ENCODE peak calls at places on chromosomes 11 and 22, in nine cellular contexts. One of them, this sample, is unnamed.

GRCh38 chr11:121466063-121466794 is 13.5 kb upstream of the SORL1-AS1 start:
- DNase-seq in PC-9: peak
- DNase-seq in HCT116: peak
- DNase-seq in OCI-LY7: peak
- DNase-seq in mesendoderm: peak
- DNase-seq in osteoblast: peak
- DNase-seq in hepatocyte: peak
- DNase-seq in neural progenitor cell: peak
- DNase-seq in IMR-90: peak
- DNase-seq in this sample: no peak

GRCh38 chr22:40310081-40310770 is 36.1 kb upstream of the ADSL start:
- DNase-seq in neural progenitor cell: no peak
- DNase-seq in PC-9: no peak
- DNase-seq in hepatocyte: peak
- DNase-seq in osteoblast: peak
- DNase-seq in mesendoderm: peak
- DNase-seq in IMR-90: peak
- DNase-seq in OCI-LY7: no peak
- DNase-seq in HCT116: no peak
- DNase-seq in this sample: no peak

GRCh38 chr22:32389685-32390084 is 22.4 kb downstream of the RTCB start:
- DNase-seq in HCT116: no peak
- DNase-seq in hepatocyte: peak
- DNase-seq in neural progenitor cell: peak
- DNase-seq in PC-9: no peak
- DNase-seq in IMR-90: peak
- DNase-seq in osteoblast: no peak
- DNase-seq in OCI-LY7: peak
- DNase-seq in mesendoderm: peak
- DNase-seq in this sample: no peak

GRCh38 chr11:33804471-33804870 is 30.2 kb upstream of the FBXO3 start:
- DNase-seq in neural progenitor cell: no peak
- DNase-seq in OCI-LY7: no peak
- DNase-seq in mesendoderm: no peak
- DNase-seq in hepatocyte: no peak
- DNase-seq in PC-9: no peak
- DNase-seq in osteoblast: no peak
- DNase-seq in HCT116: no peak
- DNase-seq in IMR-90: no peak
- DNase-seq in this sample: no peak

GRCh38 chr11:133978816-133979215 is 22.0 kb upstream of the IGSF9B start:
- DNase-seq in hepatocyte: no peak
- DNase-seq in osteoblast: no peak
- DNase-seq in mesendoderm: no peak
- DNase-seq in OCI-LY7: no peak
- DNase-seq in neural progenitor cell: no peak
- DNase-seq in HCT116: no peak
- DNase-seq in PC-9: no peak
- DNase-seq in IMR-90: peak
- DNase-seq in this sample: no peak

GRCh38 chr22:27386186-27386585 is 415.4 kb downstream of the MN1 start:
- DNase-seq in neural progenitor cell: no peak
- DNase-seq in osteoblast: no peak
- DNase-seq in HCT116: no peak
- DNase-seq in OCI-LY7: no peak
- DNase-seq in PC-9: peak
- DNase-seq in hepatocyte: peak
- DNase-seq in IMR-90: no peak
- DNase-seq in mesendoderm: peak
- DNase-seq in this sample: no peak

GRCh38 chr22:30301995-30302809 is 12.9 kb upstream of the CASTOR1 start:
- DNase-seq in HCT116: no peak
- DNase-seq in osteoblast: no peak
- DNase-seq in IMR-90: peak
- DNase-seq in OCI-LY7: peak
- DNase-seq in mesendoderm: no peak
- DNase-seq in hepatocyte: peak
- DNase-seq in PC-9: peak
- DNase-seq in neural progenitor cell: no peak
- DNase-seq in this sample: no peak

GRCh38 chr22:40621309-40622151 is 15.0 kb downstream of the MRTFA start:
- DNase-seq in neural progenitor cell: no peak
- DNase-seq in PC-9: no peak
- DNase-seq in osteoblast: no peak
- DNase-seq in IMR-90: no peak
- DNase-seq in OCI-LY7: no peak
- DNase-seq in mesendoderm: no peak
- DNase-seq in hepatocyte: no peak
- DNase-seq in HCT116: no peak
- DNase-seq in this sample: no peak

GRCh38 chr11:79439893-79440450 is 858 bp downstream of the TENM4 start:
- DNase-seq in HCT116: no peak
- DNase-seq in hepatocyte: peak
- DNase-seq in PC-9: no peak
- DNase-seq in IMR-90: no peak
- DNase-seq in osteoblast: peak
- DNase-seq in mesendoderm: peak
- DNase-seq in neural progenitor cell: peak
- DNase-seq in OCI-LY7: no peak
- DNase-seq in this sample: peak

GRCh38 chr11:131815631-131816030 is 445.2 kb downstream of the NTM start:
- DNase-seq in OCI-LY7: no peak
- DNase-seq in PC-9: no peak
- DNase-seq in neural progenitor cell: peak
- DNase-seq in osteoblast: no peak
- DNase-seq in hepatocyte: peak
- DNase-seq in mesendoderm: peak
- DNase-seq in IMR-90: no peak
- DNase-seq in HCT116: no peak
- DNase-seq in this sample: peak

GRCh38 chr11:17593466-17594245 is 46.6 kb downstream of the OTOG start:
- DNase-seq in osteoblast: peak
- DNase-seq in HCT116: no peak
- DNase-seq in OCI-LY7: no peak
- DNase-seq in neural progenitor cell: no peak
- DNase-seq in PC-9: no peak
- DNase-seq in IMR-90: no peak
- DNase-seq in mesendoderm: no peak
- DNase-seq in hepatocyte: no peak
- DNase-seq in this sample: no peak

GRCh38 chr22:38353142-38353629 is 36.0 kb upstream of the CSNK1E start:
- DNase-seq in osteoblast: peak
- DNase-seq in IMR-90: peak
- DNase-seq in PC-9: peak
- DNase-seq in HCT116: peak
- DNase-seq in hepatocyte: peak
- DNase-seq in neural progenitor cell: peak
- DNase-seq in OCI-LY7: peak
- DNase-seq in mesendoderm: peak
- DNase-seq in this sample: peak

GRCh38 chr11:44743326-44743725 is 16.6 kb downstream of the TSPAN18 start:
- DNase-seq in HCT116: no peak
- DNase-seq in OCI-LY7: no peak
- DNase-seq in hepatocyte: no peak
- DNase-seq in neural progenitor cell: no peak
- DNase-seq in PC-9: no peak
- DNase-seq in mesendoderm: no peak
- DNase-seq in IMR-90: no peak
- DNase-seq in osteoblast: no peak
- DNase-seq in this sample: no peak

GRCh38 chr22:42357634-42358296 is 74.4 kb downstream of the NFAM1 start:
- DNase-seq in neural progenitor cell: no peak
- DNase-seq in IMR-90: no peak
- DNase-seq in PC-9: peak
- DNase-seq in OCI-LY7: no peak
- DNase-seq in hepatocyte: no peak
- DNase-seq in mesendoderm: no peak
- DNase-seq in osteoblast: no peak
- DNase-seq in HCT116: no peak
- DNase-seq in this sample: no peak

GRCh38 chr11:44574620-44575287 is 9.3 kb downstream of the CD82 start:
- DNase-seq in IMR-90: peak
- DNase-seq in hepatocyte: no peak
- DNase-seq in HCT116: no peak
- DNase-seq in OCI-LY7: peak
- DNase-seq in mesendoderm: no peak
- DNase-seq in PC-9: peak
- DNase-seq in osteoblast: peak
- DNase-seq in neural progenitor cell: no peak
- DNase-seq in this sample: no peak

GRCh38 chr11:114040706-114041211 is 18.8 kb upstream of the ZBTB16 start:
- DNase-seq in osteoblast: no peak
- DNase-seq in IMR-90: peak
- DNase-seq in mesendoderm: no peak
- DNase-seq in HCT116: no peak
- DNase-seq in PC-9: peak
- DNase-seq in OCI-LY7: no peak
- DNase-seq in neural progenitor cell: no peak
- DNase-seq in hepatocyte: peak
- DNase-seq in this sample: no peak

GRCh38 chr11:64776425-64776824 is 1.9 kb downstream of the SF1 start:
- DNase-seq in osteoblast: peak
- DNase-seq in PC-9: no peak
- DNase-seq in neural progenitor cell: no peak
- DNase-seq in OCI-LY7: no peak
- DNase-seq in mesendoderm: no peak
- DNase-seq in HCT116: no peak
- DNase-seq in hepatocyte: no peak
- DNase-seq in IMR-90: no peak
- DNase-seq in this sample: no peak
- H3K4me3 ChIP-seq in osteoblast: peak
- H3K4me3 ChIP-seq in PC-9: peak
- H3K4me3 ChIP-seq in neural progenitor cell: peak
- H3K4me3 ChIP-seq in OCI-LY7: peak
- H3K4me3 ChIP-seq in mesendoderm: no peak
- H3K4me3 ChIP-seq in HCT116: peak
- H3K4me3 ChIP-seq in hepatocyte: peak
- H3K4me3 ChIP-seq in IMR-90: no peak
- H3K4me3 ChIP-seq in this sample: no peak

GRCh38 chr11:60947666-60948065 is 4.3 kb downstream of the SLC15A3 start:
- DNase-seq in mesendoderm: no peak
- DNase-seq in osteoblast: no peak
- DNase-seq in OCI-LY7: no peak
- DNase-seq in hepatocyte: no peak
- DNase-seq in neural progenitor cell: no peak
- DNase-seq in HCT116: no peak
- DNase-seq in PC-9: no peak
- DNase-seq in IMR-90: no peak
- DNase-seq in this sample: no peak
- H3K4me2 ChIP-seq in mesendoderm: no peak
- H3K4me2 ChIP-seq in osteoblast: no peak
- H3K4me2 ChIP-seq in OCI-LY7: no peak
- H3K4me2 ChIP-seq in hepatocyte: no peak
- H3K4me2 ChIP-seq in neural progenitor cell: peak
- H3K4me2 ChIP-seq in HCT116: no peak
- H3K4me2 ChIP-seq in PC-9: no peak
- H3K4me2 ChIP-seq in IMR-90: no peak
- H3K4me2 ChIP-seq in this sample: no peak

DNA sequence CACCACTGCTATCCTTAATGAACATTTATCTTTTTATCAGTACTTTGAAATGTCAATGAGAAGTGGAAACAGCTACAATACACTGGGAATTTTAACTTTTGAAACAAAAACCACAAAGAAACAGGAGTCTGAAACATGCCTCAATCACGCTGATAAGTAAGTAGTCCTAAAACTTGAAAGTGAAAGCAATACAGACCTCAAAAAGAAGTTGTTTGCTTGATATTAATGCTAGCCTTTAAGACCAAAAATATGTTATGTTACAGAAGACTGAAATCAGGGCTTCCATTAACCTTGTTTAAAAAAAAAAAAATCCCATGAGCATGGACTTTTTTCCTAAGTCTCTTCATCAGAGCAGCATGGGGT is 21.3 kb downstream of the PHF21A start:
- DNase-seq in IMR-90: peak
- DNase-seq in OCI-LY7: no peak
- DNase-seq in hepatocyte: no peak
- DNase-seq in neural progenitor cell: no peak
- DNase-seq in osteoblast: no peak
- DNase-seq in PC-9: no peak
- DNase-seq in HCT116: no peak
- DNase-seq in mesendoderm: no peak
- DNase-seq in this sample: no peak
- H3K4me3 ChIP-seq in IMR-90: peak
- H3K4me3 ChIP-seq in OCI-LY7: no peak
- H3K4me3 ChIP-seq in hepatocyte: no peak
- H3K4me3 ChIP-seq in neural progenitor cell: no peak
- H3K4me3 ChIP-seq in osteoblast: peak
- H3K4me3 ChIP-seq in PC-9: no peak
- H3K4me3 ChIP-seq in HCT116: no peak
- H3K4me3 ChIP-seq in mesendoderm: no peak
- H3K4me3 ChIP-seq in this sample: no peak

GRCh38 chr22:36359172-36359973 is 28.4 kb downstream of the MYH9 start:
- DNase-seq in hepatocyte: no peak
- DNase-seq in neural progenitor cell: no peak
- DNase-seq in mesendoderm: no peak
- DNase-seq in osteoblast: peak
- DNase-seq in HCT116: no peak
- DNase-seq in OCI-LY7: peak
- DNase-seq in PC-9: no peak
- DNase-seq in IMR-90: no peak
- DNase-seq in this sample: no peak

GRCh38 chr22:36358533-36359171 is 29.1 kb downstream of the MYH9 start:
- DNase-seq in OCI-LY7: no peak
- DNase-seq in neural progenitor cell: no peak
- DNase-seq in HCT116: no peak
- DNase-seq in IMR-90: no peak
- DNase-seq in PC-9: peak
- DNase-seq in hepatocyte: no peak
- DNase-seq in mesendoderm: no peak
- DNase-seq in osteoblast: peak
- DNase-seq in this sample: no peak

GRCh38 chr22:36360871-36361383 is 26.8 kb downstream of the MYH9 start:
- DNase-seq in OCI-LY7: no peak
- DNase-seq in HCT116: no peak
- DNase-seq in IMR-90: peak
- DNase-seq in osteoblast: peak
- DNase-seq in PC-9: no peak
- DNase-seq in neural progenitor cell: no peak
- DNase-seq in mesendoderm: peak
- DNase-seq in hepatocyte: peak
- DNase-seq in this sample: no peak

GRCh38 chr22:36362077-36362476 is 25.7 kb downstream of the MYH9 start:
- DNase-seq in IMR-90: no peak
- DNase-seq in PC-9: no peak
- DNase-seq in mesendoderm: no peak
- DNase-seq in osteoblast: peak
- DNase-seq in OCI-LY7: no peak
- DNase-seq in neural progenitor cell: no peak
- DNase-seq in HCT116: no peak
- DNase-seq in hepatocyte: no peak
- DNase-seq in this sample: no peak

DNA sequence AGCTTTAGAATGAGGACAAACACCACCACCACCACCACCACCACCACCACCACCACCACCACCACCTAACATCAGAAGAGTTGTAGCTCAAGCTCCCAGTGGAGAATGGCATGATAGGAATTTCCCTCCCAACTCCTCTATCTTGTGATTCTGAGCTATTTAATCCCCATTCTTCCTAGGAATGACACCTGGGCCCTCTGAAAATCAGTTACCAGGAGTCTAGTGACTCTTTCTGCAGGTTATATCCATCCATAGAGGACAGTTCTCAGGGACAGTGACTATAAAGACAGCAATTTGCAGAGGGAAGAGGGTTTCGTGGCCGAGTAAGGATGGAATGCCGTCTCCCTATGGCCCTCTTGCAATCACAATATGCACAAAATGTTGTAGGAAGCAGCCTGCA is 27.8 kb downstream of the MYH9 start:
- DNase-seq in osteoblast: peak
- DNase-seq in PC-9: no peak
- DNase-seq in mesendoderm: peak
- DNase-seq in hepatocyte: no peak
- DNase-seq in neural progenitor cell: peak
- DNase-seq in OCI-LY7: no peak
- DNase-seq in HCT116: no peak
- DNase-seq in IMR-90: no peak
- DNase-seq in this sample: no peak
- H3K4me2 ChIP-seq in osteoblast: no peak
- H3K4me2 ChIP-seq in PC-9: no peak
- H3K4me2 ChIP-seq in mesendoderm: no peak
- H3K4me2 ChIP-seq in hepatocyte: no peak
- H3K4me2 ChIP-seq in neural progenitor cell: peak
- H3K4me2 ChIP-seq in OCI-LY7: peak
- H3K4me2 ChIP-seq in HCT116: peak
- H3K4me2 ChIP-seq in IMR-90: peak
- H3K4me2 ChIP-seq in this sample: peak